ENCODE peak calls at places on chromosome 14, in four cellular contexts. V, O, W and M are unnamed samples.

GRCh38 chr14:95394981-95395737 is 75.5 kb upstream of the CLMN start:
- DNase-seq in V (no peak), O (no peak), W (no peak), M (no peak)

GRCh38 chr14:74444866-74445265 is 18.9 kb upstream of the SYNDIG1L start:
- DNase-seq in V (peak; percentile 42), O (no peak), W (no peak), M (no peak)

GRCh38 chr14:37369446-37369845 is 171.7 kb downstream of the MIPOL1 start:
- DNase-seq in V (no peak), O (no peak), W (peak; percentile 34), M (no peak)

GRCh38 chr14:89303452-89304435 is 113.3 kb downstream of the FOXN3 start:
- DNase-seq in V (no peak), O (peak; percentile 76), W (peak; percentile 12), M (no peak)

GRCh38 chr14:50447491-50447890 is 50.8 kb upstream of the CDKL1 start:
- DNase-seq in V (no peak), O (no peak), W (no peak), M (no peak)

GRCh38 chr14:22613736-22614239 is 15.7 kb downstream of the ABHD4 start:
- DNase-seq in V (no peak), O (no peak), W (no peak), M (no peak)

GRCh38 chr14:99512110-99512449 is 30.9 kb downstream of the CCNK start:
- DNase-seq in V (no peak), O (no peak), W (no peak), M (no peak)

GRCh38 chr14:58808828-58809227 is 171.1 kb downstream of the DACT1 start:
- DNase-seq in V (no peak), O (no peak), W (no peak), M (no peak)

GRCh38 chr14:28344381-28344780 is 422.2 kb upstream of the FOXG1 start:
- DNase-seq in V (no peak), O (no peak), W (no peak), M (no peak)

GRCh38 chr14:95191445-95192199 is 34.3 kb upstream of the DICER1 start:
- DNase-seq in V (no peak), O (no peak), W (no peak), M (no peak)

GRCh38 chr14:63564318-63564717 is 21.1 kb upstream of the PPP2R5E start:
- DNase-seq in V (no peak), O (no peak), W (no peak), M (no peak)

GRCh38 chr14:42214981-42215491 is 608.4 kb downstream of the LRFN5 start:
- DNase-seq in V (no peak), O (no peak), W (no peak), M (no peak)

GRCh38 chr14:62796431-62796830 is 248.8 kb downstream of the KCNH5 start:
- DNase-seq in V (no peak), O (no peak), W (no peak), M (no peak)

GRCh38 chr14:98146416-98146815 is 1125.6 kb downstream of the BCL11B start:
- DNase-seq in V (no peak), O (no peak), W (no peak), M (no peak)

GRCh38 chr14:72535485-72535884 is 358.4 kb downstream of the DPF3 start:
- DNase-seq in V (no peak), O (peak; percentile 40), W (no peak), M (no peak)

GRCh38 chr14:89833120-89833521 is 121.4 kb downstream of the EFCAB11 start:
- DNase-seq in V (no peak), O (no peak), W (no peak), M (no peak)

GRCh38 chr14:34103176-34103575 is 152.3 kb upstream of the EGLN3 start:
- DNase-seq in V (no peak), O (no peak), W (peak; percentile 63), M (no peak)

GRCh38 chr14:83372271-83372670 is 1838.6 kb upstream of the SEL1L start:
- DNase-seq in V (no peak), O (no peak), W (no peak), M (no peak)

GRCh38 chr14:101475468-101476257 is 85.6 kb upstream of the DIO3 start:
- DNase-seq in V (no peak), O (no peak), W (peak; percentile 29), M (no peak)

GRCh38 chr14:24269368-24269767 is 2.0 kb downstream of the RABGGTA start:
- DNase-seq in V (no peak), O (no peak), W (no peak), M (no peak)

GRCh38 chr14:24269910-24270536 is 1.4 kb downstream of the RABGGTA start:
- DNase-seq in V (no peak), O (no peak), W (no peak), M (no peak)

GRCh38 chr14:24268225-24268624 is 3.2 kb downstream of the RABGGTA start:
- DNase-seq in V (no peak), O (no peak), W (no peak), M (no peak)

GRCh38 chr14:24266344-24267244 is 3.6 kb upstream of the TGM1 start:
- DNase-seq in V (no peak), O (no peak), W (no peak), M (no peak)

DNA sequence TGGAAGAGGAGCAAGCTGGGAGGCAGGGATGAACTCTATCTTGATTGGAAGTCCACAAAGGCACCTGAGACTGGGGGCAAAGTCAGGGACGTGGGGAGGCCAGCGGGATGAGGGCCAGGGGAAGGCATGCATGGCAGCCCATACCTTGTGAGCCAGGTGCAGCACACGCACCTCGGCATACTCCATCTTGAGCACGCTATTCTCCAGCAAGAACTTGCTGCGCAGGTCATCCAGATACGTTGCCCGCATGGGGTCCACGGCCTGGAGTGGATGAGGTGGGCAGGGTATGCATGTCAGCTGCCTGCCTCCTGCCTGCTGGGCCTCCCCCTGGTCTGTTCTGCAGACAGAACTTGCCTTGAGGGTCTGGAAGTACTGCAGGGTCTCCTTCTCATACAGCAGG is 3.9 kb downstream of the RABGGTA start:
- DNase-seq in V (no peak), O (no peak), W (no peak), M (no peak)
- TF ChIP-seq NR2C2 in V (no peak), O (no peak), W (no peak), M (no peak)

DNA sequence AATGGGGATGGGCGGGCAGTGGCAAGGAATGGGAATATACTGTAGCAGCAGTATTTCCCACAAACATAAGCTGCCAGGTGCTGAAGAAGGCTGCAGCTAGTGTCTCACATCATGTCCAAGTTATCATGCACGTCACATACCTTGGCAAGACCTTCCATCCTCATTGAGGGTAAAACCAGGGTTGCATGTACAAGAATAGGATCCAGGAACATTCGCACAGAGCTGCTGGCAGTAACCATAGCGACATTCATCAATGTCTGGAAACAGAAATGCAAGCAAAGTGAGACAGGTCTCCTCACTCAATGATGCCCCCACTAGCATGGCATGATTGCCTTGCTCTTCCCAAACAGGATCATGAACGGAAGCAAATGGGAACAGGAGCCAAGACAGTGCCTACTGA is 23.7 kb upstream of the TC2N start:
- DNase-seq in V (no peak), O (no peak), W (no peak), M (no peak)
- TF ChIP-seq ESRRA in V (no peak), O (no peak), W (no peak), M (no peak)

GRCh38 chr14:104794641-104795467 is 694 bp downstream of the AKT1 start:
- DNase-seq in V (no peak), O (no peak), W (no peak), M (peak; percentile 66)

GRCh38 chr14:104795468-104795780 is at the start of gene AKT1:
- DNase-seq in V (no peak), O (no peak), W (no peak), M (peak; percentile 72)

GRCh38 chr14:104792945-104793702 is 2.4 kb downstream of the AKT1 start:
- DNase-seq in V (peak; percentile 70), O (no peak), W (no peak), M (no peak)

GRCh38 chr14:104793703-104793959 is 1.9 kb downstream of the AKT1 start:
- DNase-seq in V (no peak), O (no peak), W (no peak), M (no peak)

GRCh38 chr14:104794099-104794498 is 1.4 kb downstream of the AKT1 start:
- DNase-seq in V (peak; percentile 89), O (no peak), W (peak; percentile 57), M (peak; percentile 66)
- TF ChIP-seq NR2C2 in V (peak; percentile 15), O (no peak), W (peak; percentile 4), M (no peak)

DNA sequence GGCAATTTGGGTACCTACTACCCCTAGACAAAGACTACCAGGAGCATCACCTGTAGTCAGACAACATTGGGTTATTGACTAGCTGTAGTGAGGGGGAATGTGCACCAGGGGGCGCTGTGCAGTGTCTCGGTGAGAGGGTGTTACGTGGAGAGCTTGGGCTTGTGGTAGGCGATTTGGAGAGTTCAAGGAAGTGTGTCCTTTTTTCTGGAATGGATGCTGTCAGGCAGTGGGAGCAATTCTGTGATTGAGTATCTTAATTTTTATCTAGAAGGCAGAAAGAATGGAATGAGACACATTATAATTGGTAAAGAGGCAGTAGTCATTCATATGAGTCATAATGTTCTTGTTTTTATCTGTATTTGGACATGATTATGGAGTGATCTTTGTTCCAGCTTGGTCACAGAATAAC is 187.7 kb downstream of the GALC start:
- DNase-seq in V (peak; percentile 84), O (no peak), W (peak; percentile 9), M (peak; percentile 26)
- TF ChIP-seq ESRRA in V (no peak), O (no peak), W (no peak), M (no peak)

GRCh38 chr14:44279357-44279756 is 227.7 kb downstream of the FSCB start:
- DNase-seq in V (no peak), O (no peak), W (no peak), M (no peak)
- TF ChIP-seq NR2C2 in V (no peak), O (no peak), W (no peak), M (no peak)

GRCh38 chr14:55381040-55381439 is 30.6 kb downstream of the ATG14 start:
- DNase-seq in V (no peak), O (no peak), W (peak; percentile 68), M (no peak)

GRCh38 chr14:55381561-55381960 is 30.1 kb downstream of the ATG14 start:
- DNase-seq in V (no peak), O (no peak), W (no peak), M (no peak)

GRCh38 chr14:55383039-55383438 is 28.6 kb downstream of the ATG14 start:
- DNase-seq in V (no peak), O (no peak), W (no peak), M (no peak)

GRCh38 chr14:55383541-55384140 is 28.0 kb downstream of the ATG14 start:
- DNase-seq in V (no peak), O (no peak), W (no peak), M (peak; percentile 69)

DNA sequence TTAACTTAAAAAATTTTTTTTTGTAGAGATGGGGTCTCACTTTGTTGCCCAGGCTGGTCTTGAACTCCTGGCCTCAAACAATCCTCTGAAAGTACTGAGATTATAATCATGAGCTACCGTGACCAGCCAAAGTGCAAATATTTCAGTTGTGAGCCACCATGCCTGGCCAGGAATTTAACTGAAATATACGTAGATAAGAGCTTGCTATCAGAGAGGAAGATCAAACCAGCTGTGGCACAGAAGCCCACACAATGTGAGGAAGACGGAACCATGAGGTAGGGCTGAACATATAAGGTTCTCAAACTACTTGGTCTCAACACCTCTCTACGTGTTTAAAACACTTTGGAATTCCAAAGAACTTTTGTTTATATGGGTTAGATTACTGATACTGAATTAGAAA is 29.1 kb downstream of the ATG14 start:
- DNase-seq in V (no peak), O (no peak), W (no peak), M (no peak)
- TF ChIP-seq ESRRA in V (no peak), O (no peak), W (no peak), M (no peak)